ENCODE peak calls at places on chromosomes 1 and 21, in ten cellular contexts. One of them, this sample, is unnamed.
A peak's percentile ranks its signal among the peaks of the same experiment; 100 is the strongest.

GRCh38 chr1:212488436-212489283 is 55.9 kb downstream of the NENF start:
- DNase-seq in neural progenitor cell: peak; percentile 31
- DNase-seq in ovary: no peak
- DNase-seq in SK-N-SH: no peak
- DNase-seq in naive thymus-derived CD4-positive, alpha-beta T cell: no peak
- DNase-seq in CD8-positive, alpha-beta T cell: no peak
- DNase-seq in uterus: peak; percentile 86
- DNase-seq in tibial artery: peak; percentile 84
- DNase-seq in CD4-positive, alpha-beta memory T cell: peak; percentile 52
- DNase-seq in left lung: no peak
- DNase-seq in this sample: no peak

GRCh38 chr1:152461544-152461943 is 47.5 kb upstream of the CRNN start:
- DNase-seq in CD8-positive, alpha-beta T cell: peak; percentile 46
- DNase-seq in neural progenitor cell: peak; percentile 23
- DNase-seq in CD4-positive, alpha-beta memory T cell: peak; percentile 62
- DNase-seq in left lung: no peak
- DNase-seq in SK-N-SH: peak; percentile 44
- DNase-seq in uterus: peak; percentile 18
- DNase-seq in ovary: no peak
- DNase-seq in tibial artery: no peak
- DNase-seq in naive thymus-derived CD4-positive, alpha-beta T cell: peak; percentile 12
- DNase-seq in this sample: peak; percentile 46

GRCh38 chr1:80064524-80064923 is 1058.0 kb upstream of the ADGRL4 start:
- DNase-seq in tibial artery: no peak
- DNase-seq in neural progenitor cell: no peak
- DNase-seq in CD8-positive, alpha-beta T cell: no peak
- DNase-seq in ovary: no peak
- DNase-seq in uterus: no peak
- DNase-seq in CD4-positive, alpha-beta memory T cell: no peak
- DNase-seq in SK-N-SH: no peak
- DNase-seq in naive thymus-derived CD4-positive, alpha-beta T cell: no peak
- DNase-seq in left lung: no peak
- DNase-seq in this sample: no peak

GRCh38 chr21:45780647-45781046 is 137.1 kb downstream of the PCBP3 start:
- DNase-seq in naive thymus-derived CD4-positive, alpha-beta T cell: no peak
- DNase-seq in left lung: no peak
- DNase-seq in uterus: no peak
- DNase-seq in ovary: no peak
- DNase-seq in CD4-positive, alpha-beta memory T cell: no peak
- DNase-seq in tibial artery: no peak
- DNase-seq in CD8-positive, alpha-beta T cell: no peak
- DNase-seq in SK-N-SH: no peak
- DNase-seq in neural progenitor cell: no peak
- DNase-seq in this sample: no peak

GRCh38 chr1:2468041-2468472 is 8.0 kb upstream of the PLCH2 start:
- DNase-seq in left lung: no peak
- DNase-seq in uterus: no peak
- DNase-seq in CD8-positive, alpha-beta T cell: peak; percentile 15
- DNase-seq in neural progenitor cell: peak; percentile 90
- DNase-seq in ovary: peak; percentile 33
- DNase-seq in naive thymus-derived CD4-positive, alpha-beta T cell: no peak
- DNase-seq in CD4-positive, alpha-beta memory T cell: no peak
- DNase-seq in SK-N-SH: peak; percentile 65
- DNase-seq in tibial artery: no peak
- DNase-seq in this sample: peak; percentile 46

GRCh38 chr1:239858058-239858457 is 233.6 kb upstream of the FMN2 start:
- DNase-seq in ovary: no peak
- DNase-seq in naive thymus-derived CD4-positive, alpha-beta T cell: no peak
- DNase-seq in neural progenitor cell: peak; percentile 71
- DNase-seq in uterus: no peak
- DNase-seq in CD4-positive, alpha-beta memory T cell: no peak
- DNase-seq in left lung: no peak
- DNase-seq in SK-N-SH: no peak
- DNase-seq in CD8-positive, alpha-beta T cell: no peak
- DNase-seq in tibial artery: no peak
- DNase-seq in this sample: no peak

GRCh38 chr1:3670823-3671251 is 18.5 kb downstream of the TP73 start:
- DNase-seq in SK-N-SH: no peak
- DNase-seq in ovary: peak; percentile 20
- DNase-seq in tibial artery: no peak
- DNase-seq in naive thymus-derived CD4-positive, alpha-beta T cell: no peak
- DNase-seq in CD8-positive, alpha-beta T cell: no peak
- DNase-seq in CD4-positive, alpha-beta memory T cell: no peak
- DNase-seq in left lung: peak; percentile 55
- DNase-seq in neural progenitor cell: no peak
- DNase-seq in uterus: no peak
- DNase-seq in this sample: no peak

GRCh38 chr1:24364975-24365678 is 46.0 kb downstream of the GRHL3 start:
- DNase-seq in neural progenitor cell: no peak
- DNase-seq in tibial artery: peak; percentile 30
- DNase-seq in left lung: no peak
- DNase-seq in uterus: no peak
- DNase-seq in CD4-positive, alpha-beta memory T cell: no peak
- DNase-seq in ovary: no peak
- DNase-seq in CD8-positive, alpha-beta T cell: no peak
- DNase-seq in naive thymus-derived CD4-positive, alpha-beta T cell: no peak
- DNase-seq in SK-N-SH: peak; percentile 76
- DNase-seq in this sample: no peak

GRCh38 chr1:39157304-39157703 is 47.2 kb upstream of the MACF1 start:
- DNase-seq in neural progenitor cell: no peak
- DNase-seq in CD8-positive, alpha-beta T cell: no peak
- DNase-seq in left lung: no peak
- DNase-seq in tibial artery: no peak
- DNase-seq in SK-N-SH: no peak
- DNase-seq in ovary: no peak
- DNase-seq in naive thymus-derived CD4-positive, alpha-beta T cell: no peak
- DNase-seq in CD4-positive, alpha-beta memory T cell: no peak
- DNase-seq in uterus: no peak
- DNase-seq in this sample: no peak

GRCh38 chr1:39153684-39154083 is 50.8 kb upstream of the MACF1 start:
- DNase-seq in ovary: no peak
- DNase-seq in uterus: no peak
- DNase-seq in left lung: no peak
- DNase-seq in naive thymus-derived CD4-positive, alpha-beta T cell: no peak
- DNase-seq in CD4-positive, alpha-beta memory T cell: no peak
- DNase-seq in SK-N-SH: no peak
- DNase-seq in neural progenitor cell: peak; percentile 54
- DNase-seq in tibial artery: no peak
- DNase-seq in CD8-positive, alpha-beta T cell: no peak
- DNase-seq in this sample: no peak

GRCh38 chr1:39152923-39153322 is 51.6 kb upstream of the MACF1 start:
- DNase-seq in uterus: no peak
- DNase-seq in ovary: no peak
- DNase-seq in left lung: no peak
- DNase-seq in CD4-positive, alpha-beta memory T cell: no peak
- DNase-seq in tibial artery: no peak
- DNase-seq in CD8-positive, alpha-beta T cell: no peak
- DNase-seq in SK-N-SH: no peak
- DNase-seq in naive thymus-derived CD4-positive, alpha-beta T cell: no peak
- DNase-seq in neural progenitor cell: no peak
- DNase-seq in this sample: no peak

GRCh38 chr1:39151267-39151666 is 53.2 kb upstream of the MACF1 start:
- DNase-seq in tibial artery: no peak
- DNase-seq in uterus: no peak
- DNase-seq in naive thymus-derived CD4-positive, alpha-beta T cell: no peak
- DNase-seq in left lung: no peak
- DNase-seq in CD8-positive, alpha-beta T cell: no peak
- DNase-seq in ovary: no peak
- DNase-seq in SK-N-SH: no peak
- DNase-seq in neural progenitor cell: no peak
- DNase-seq in CD4-positive, alpha-beta memory T cell: no peak
- DNase-seq in this sample: no peak

DNA sequence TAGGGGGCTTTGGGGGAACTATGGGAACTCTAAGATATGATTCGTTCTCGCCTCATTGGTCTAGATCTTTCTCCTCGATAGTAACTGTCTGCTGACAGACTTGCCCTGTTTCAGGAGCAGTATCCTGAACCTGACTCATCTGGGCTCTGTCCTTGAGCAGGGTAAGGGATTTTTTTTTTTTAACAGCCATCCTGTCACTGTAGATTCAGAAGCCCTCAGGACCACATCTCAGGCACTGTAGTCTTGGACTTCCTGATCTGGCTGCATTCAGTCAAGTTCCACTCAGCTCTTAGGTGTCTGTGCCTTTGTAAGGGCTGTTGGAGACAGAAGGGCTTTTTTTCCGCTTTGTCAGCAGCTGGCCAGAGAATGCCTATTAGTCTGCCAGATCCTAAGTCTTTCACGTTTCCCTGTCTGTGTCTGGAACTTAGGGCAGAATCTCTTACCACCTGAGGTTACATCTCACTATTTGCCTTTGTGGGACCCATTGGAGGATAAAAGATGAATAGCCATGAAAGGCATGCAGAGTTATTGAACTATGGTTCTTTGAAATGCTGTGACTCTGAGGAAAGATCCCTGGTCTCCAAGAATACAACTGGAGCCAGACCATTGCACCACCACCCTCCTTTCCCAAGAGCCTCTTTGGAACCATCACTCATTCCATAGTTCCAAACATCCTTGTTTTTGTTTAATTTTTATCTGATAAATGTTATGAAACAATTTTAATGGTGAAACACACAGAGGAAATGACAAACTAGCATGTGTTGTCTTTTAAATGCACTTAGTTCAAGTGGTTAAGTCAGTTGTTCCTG is 49.7 kb upstream of the MACF1 start:
- DNase-seq in ovary: no peak
- DNase-seq in neural progenitor cell: no peak
- DNase-seq in left lung: no peak
- DNase-seq in tibial artery: peak; percentile 64
- DNase-seq in uterus: peak; percentile 72
- DNase-seq in CD4-positive, alpha-beta memory T cell: no peak
- DNase-seq in SK-N-SH: no peak
- DNase-seq in CD8-positive, alpha-beta T cell: no peak
- DNase-seq in naive thymus-derived CD4-positive, alpha-beta T cell: no peak
- DNase-seq in this sample: no peak
- H3K4me1 ChIP-seq in ovary: peaks cover 24% of the 10 kb centered on the region
- H3K4me1 ChIP-seq in neural progenitor cell: peaks cover 78% of the 10 kb centered on the region
- H3K4me1 ChIP-seq in left lung: peaks cover 57% of the 10 kb centered on the region
- H3K4me1 ChIP-seq in tibial artery: peaks cover 74% of the 10 kb centered on the region
- H3K4me1 ChIP-seq in uterus: peaks cover 9% of the 10 kb centered on the region
- H3K4me1 ChIP-seq in CD4-positive, alpha-beta memory T cell: no peaks in the 10 kb centered on the region
- H3K4me1 ChIP-seq in SK-N-SH: peaks cover 7% of the 10 kb centered on the region
- H3K4me1 ChIP-seq in CD8-positive, alpha-beta T cell: no peaks in the 10 kb centered on the region
- H3K4me1 ChIP-seq in naive thymus-derived CD4-positive, alpha-beta T cell: no peaks in the 10 kb centered on the region
- H3K4me1 ChIP-seq in this sample: peaks cover 5% of the 10 kb centered on the region

DNA sequence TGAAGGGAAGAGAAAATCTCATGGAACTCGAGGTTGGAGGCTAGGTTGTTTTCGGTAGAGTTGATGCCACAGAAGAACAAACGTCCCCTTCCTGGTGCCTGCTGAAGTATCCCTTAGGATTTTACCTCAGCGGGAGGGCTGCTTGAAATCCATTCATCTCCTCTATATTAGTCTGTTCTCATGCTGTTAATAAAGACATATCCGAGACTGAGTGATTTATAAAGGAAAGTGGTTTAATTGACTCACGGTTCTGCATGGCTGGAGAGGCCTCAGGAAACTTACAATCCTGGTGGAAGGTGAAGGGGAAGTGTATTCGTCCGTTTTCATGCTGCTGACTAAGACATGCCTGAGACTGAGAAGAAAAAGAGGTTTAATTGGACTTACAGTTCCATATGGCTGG is 413.5 kb downstream of the NPHP4 start:
- DNase-seq in left lung: no peak
- DNase-seq in CD4-positive, alpha-beta memory T cell: no peak
- DNase-seq in CD8-positive, alpha-beta T cell: no peak
- DNase-seq in SK-N-SH: no peak
- DNase-seq in tibial artery: no peak
- DNase-seq in ovary: no peak
- DNase-seq in neural progenitor cell: no peak
- DNase-seq in naive thymus-derived CD4-positive, alpha-beta T cell: no peak
- DNase-seq in uterus: no peak
- DNase-seq in this sample: no peak
- H3K27me3 ChIP-seq in left lung: no peaks in the 10 kb centered on the region
- H3K27me3 ChIP-seq in CD4-positive, alpha-beta memory T cell: no peaks in the 10 kb centered on the region
- H3K27me3 ChIP-seq in CD8-positive, alpha-beta T cell: no peaks in the 10 kb centered on the region
- H3K27me3 ChIP-seq in SK-N-SH: no peaks in the 10 kb centered on the region
- H3K27me3 ChIP-seq in tibial artery: no peaks in the 10 kb centered on the region
- H3K27me3 ChIP-seq in ovary: no peaks in the 10 kb centered on the region
- H3K27me3 ChIP-seq in neural progenitor cell: no peaks in the 10 kb centered on the region
- H3K27me3 ChIP-seq in naive thymus-derived CD4-positive, alpha-beta T cell: no peaks in the 10 kb centered on the region
- H3K27me3 ChIP-seq in uterus: no peaks in the 10 kb centered on the region
- H3K27me3 ChIP-seq in this sample: no peaks in the 10 kb centered on the region

GRCh38 chr1:244857761-244858160 is 6.6 kb downstream of the HNRNPU start:
- DNase-seq in left lung: no peak
- DNase-seq in neural progenitor cell: no peak
- DNase-seq in CD4-positive, alpha-beta memory T cell: no peak
- DNase-seq in SK-N-SH: no peak
- DNase-seq in naive thymus-derived CD4-positive, alpha-beta T cell: no peak
- DNase-seq in uterus: no peak
- DNase-seq in tibial artery: no peak
- DNase-seq in CD8-positive, alpha-beta T cell: no peak
- DNase-seq in ovary: no peak
- DNase-seq in this sample: no peak

GRCh38 chr1:244854175-244854574 is 10.2 kb downstream of the HNRNPU start:
- DNase-seq in CD4-positive, alpha-beta memory T cell: no peak
- DNase-seq in naive thymus-derived CD4-positive, alpha-beta T cell: peak; percentile 21
- DNase-seq in SK-N-SH: no peak
- DNase-seq in ovary: no peak
- DNase-seq in CD8-positive, alpha-beta T cell: no peak
- DNase-seq in uterus: no peak
- DNase-seq in neural progenitor cell: no peak
- DNase-seq in left lung: no peak
- DNase-seq in tibial artery: no peak
- DNase-seq in this sample: peak; percentile 43

GRCh38 chr1:244851546-244852231 is 12.7 kb downstream of the HNRNPU start:
- DNase-seq in naive thymus-derived CD4-positive, alpha-beta T cell: no peak
- DNase-seq in left lung: no peak
- DNase-seq in SK-N-SH: no peak
- DNase-seq in tibial artery: no peak
- DNase-seq in CD4-positive, alpha-beta memory T cell: no peak
- DNase-seq in neural progenitor cell: no peak
- DNase-seq in ovary: no peak
- DNase-seq in CD8-positive, alpha-beta T cell: no peak
- DNase-seq in uterus: no peak
- DNase-seq in this sample: no peak

GRCh38 chr1:244852694-244853093 is 11.6 kb downstream of the HNRNPU start:
- DNase-seq in CD8-positive, alpha-beta T cell: no peak
- DNase-seq in naive thymus-derived CD4-positive, alpha-beta T cell: no peak
- DNase-seq in CD4-positive, alpha-beta memory T cell: no peak
- DNase-seq in tibial artery: no peak
- DNase-seq in SK-N-SH: no peak
- DNase-seq in left lung: no peak
- DNase-seq in ovary: no peak
- DNase-seq in neural progenitor cell: no peak
- DNase-seq in uterus: no peak
- DNase-seq in this sample: no peak

DNA sequence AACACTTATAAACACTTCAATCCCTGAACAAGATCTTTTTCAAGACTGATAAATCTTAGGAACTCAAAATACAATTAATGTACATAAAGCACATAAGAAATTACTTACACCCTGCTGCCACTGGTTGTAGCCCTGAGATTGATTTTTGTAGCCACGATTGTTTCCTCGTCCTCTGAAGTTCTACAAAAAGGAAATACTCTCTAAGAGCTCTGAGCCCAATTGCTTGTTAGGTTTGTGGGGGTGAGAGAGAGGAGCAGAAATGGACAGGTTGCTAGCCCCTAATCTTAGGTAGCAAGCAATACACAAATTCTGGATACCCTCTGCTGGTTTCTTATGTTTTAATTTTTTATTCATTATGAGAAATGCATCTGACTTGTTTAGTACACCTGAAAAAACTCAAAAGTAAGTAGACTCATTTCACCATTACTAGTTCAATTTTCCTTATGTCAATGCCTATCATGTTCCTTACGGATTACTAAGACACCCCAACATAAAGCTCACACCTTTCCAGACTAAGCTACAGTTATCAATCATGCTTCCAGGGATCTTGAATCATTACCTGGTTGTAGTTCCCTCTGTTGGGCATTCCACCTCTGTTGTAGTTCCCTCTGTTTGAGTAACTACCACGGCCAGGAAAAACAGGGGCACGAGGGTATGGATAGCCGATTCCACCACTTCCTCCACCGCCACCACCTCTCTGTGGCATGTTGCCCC is 9.3 kb downstream of the HNRNPU start:
- DNase-seq in left lung: no peak
- DNase-seq in uterus: no peak
- DNase-seq in naive thymus-derived CD4-positive, alpha-beta T cell: no peak
- DNase-seq in SK-N-SH: no peak
- DNase-seq in ovary: no peak
- DNase-seq in tibial artery: no peak
- DNase-seq in CD4-positive, alpha-beta memory T cell: no peak
- DNase-seq in CD8-positive, alpha-beta T cell: no peak
- DNase-seq in neural progenitor cell: no peak
- DNase-seq in this sample: no peak
- H3K36me3 ChIP-seq in left lung: peaks cover 100% of the 10 kb centered on the region
- H3K36me3 ChIP-seq in uterus: no peaks in the 10 kb centered on the region
- H3K36me3 ChIP-seq in naive thymus-derived CD4-positive, alpha-beta T cell: peaks cover 70% of the 10 kb centered on the region
- H3K36me3 ChIP-seq in SK-N-SH: peaks cover 100% of the 10 kb centered on the region
- H3K36me3 ChIP-seq in ovary: no peaks in the 10 kb centered on the region
- H3K36me3 ChIP-seq in tibial artery: peaks cover 81% of the 10 kb centered on the region
- H3K36me3 ChIP-seq in CD4-positive, alpha-beta memory T cell: peaks cover 80% of the 10 kb centered on the region
- H3K36me3 ChIP-seq in CD8-positive, alpha-beta T cell: peaks cover 71% of the 10 kb centered on the region
- H3K36me3 ChIP-seq in neural progenitor cell: peaks cover 80% of the 10 kb centered on the region
- H3K36me3 ChIP-seq in this sample: peaks cover 72% of the 10 kb centered on the region

DNA sequence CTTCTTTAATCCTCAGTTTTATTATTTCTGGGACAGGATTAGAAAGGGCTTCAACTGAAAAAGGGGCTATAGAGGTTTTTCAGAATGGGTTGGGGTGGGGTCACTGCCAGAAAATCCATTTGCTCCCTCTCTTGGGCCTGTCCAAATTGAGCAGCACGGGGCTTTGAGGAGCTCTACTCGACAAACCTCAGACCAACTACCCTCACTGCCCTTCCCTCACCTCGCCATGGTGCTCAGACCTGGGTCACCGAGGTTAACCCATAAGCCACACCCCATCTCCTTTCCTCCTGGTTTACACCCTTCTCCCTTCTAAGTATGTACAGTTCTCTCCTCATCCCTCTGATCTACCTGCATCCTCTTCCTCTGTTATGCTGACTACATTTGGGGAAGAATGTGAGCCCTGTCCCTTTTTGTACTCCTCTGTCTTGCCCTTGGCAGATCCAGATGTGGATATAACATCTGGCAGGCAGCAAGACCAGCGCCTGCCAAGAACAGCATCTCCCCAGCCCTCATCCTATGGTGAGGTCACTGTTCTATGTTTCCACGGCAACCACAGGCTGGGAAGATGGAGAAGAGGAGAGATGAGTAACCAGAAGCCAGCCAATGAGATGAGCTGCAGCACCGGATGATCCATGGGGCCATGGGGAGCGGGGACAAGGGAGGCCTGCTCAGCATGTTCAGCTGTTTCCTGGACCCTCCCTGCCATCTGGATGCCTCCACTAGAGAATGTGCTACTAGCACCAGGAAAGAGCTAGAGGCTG is 3.7 kb upstream of the FABP3 start:
- DNase-seq in neural progenitor cell: peak; percentile 63
- DNase-seq in left lung: no peak
- DNase-seq in CD4-positive, alpha-beta memory T cell: no peak
- DNase-seq in ovary: no peak
- DNase-seq in CD8-positive, alpha-beta T cell: no peak
- DNase-seq in SK-N-SH: peak; percentile 90
- DNase-seq in tibial artery: no peak
- DNase-seq in uterus: no peak
- DNase-seq in naive thymus-derived CD4-positive, alpha-beta T cell: no peak
- DNase-seq in this sample: no peak
- H3K4me1 ChIP-seq in neural progenitor cell: peaks cover 24% of the 10 kb centered on the region
- H3K4me1 ChIP-seq in left lung: peaks cover 24% of the 10 kb centered on the region
- H3K4me1 ChIP-seq in CD4-positive, alpha-beta memory T cell: peaks cover 8% of the 10 kb centered on the region
- H3K4me1 ChIP-seq in ovary: peaks cover 12% of the 10 kb centered on the region
- H3K4me1 ChIP-seq in CD8-positive, alpha-beta T cell: peaks cover 9% of the 10 kb centered on the region
- H3K4me1 ChIP-seq in SK-N-SH: peaks cover 28% of the 10 kb centered on the region
- H3K4me1 ChIP-seq in tibial artery: peaks cover 22% of the 10 kb centered on the region
- H3K4me1 ChIP-seq in uterus: no peaks in the 10 kb centered on the region
- H3K4me1 ChIP-seq in naive thymus-derived CD4-positive, alpha-beta T cell: no peaks in the 10 kb centered on the region
- H3K4me1 ChIP-seq in this sample: peaks cover 8% of the 10 kb centered on the region